ENCODE peak calls at places on chromosomes 6 and 20, in five cellular contexts. C is A549, L is endothelial cell, N is H1, S is mammary epithelial cell. Q is an unnamed sample.

GRCh38 chr20:58700121-58700780 is 7.7 kb downstream of the NPEPL1 start:
- DNase-seq in C (no peak), L (no peak), N (no peak), S (no peak), Q (no peak)

GRCh38 chr20:3727333-3728035 is 5.0 kb upstream of the HSPA12B start:
- DNase-seq in C (no peak), L (no peak), N (no peak), S (peak; percentile 37), Q (peak; percentile 26)

GRCh38 chr6:45076217-45076616 is 251.9 kb upstream of the RUNX2 start:
- DNase-seq in C (no peak), L (no peak), N (no peak), S (no peak), Q (no peak)

GRCh38 chr20:40738976-40739375 is 49.9 kb upstream of the MAFB start:
- DNase-seq in C (no peak), L (no peak), N (no peak), S (no peak), Q (no peak)

GRCh38 chr20:25310921-25311728 is 63.2 kb downstream of the PYGB start:
- DNase-seq in C (no peak), L (no peak), N (no peak), S (no peak), Q (no peak)

GRCh38 chr6:70219943-70220613 is 82.8 kb downstream of the COL9A1 start:
- DNase-seq in C (no peak), L (no peak), N (no peak), S (no peak), Q (no peak)

GRCh38 chr6:166307981-166308768 is at the start of gene PRR18:
- DNase-seq in C (no peak), L (peak; percentile 48), N (no peak), S (no peak), Q (no peak)

GRCh38 chr6:95587989-95588388 is 10.7 kb downstream of the MANEA start:
- DNase-seq in C (no peak), L (no peak), N (no peak), S (no peak), Q (no peak)

GRCh38 chr6:140915001-140915950 is 1217.4 kb upstream of the GJE1 start:
- DNase-seq in C (no peak), L (no peak), N (no peak), S (no peak), Q (no peak)

GRCh38 chr6:105992315-105992961 is 93.7 kb upstream of the PRDM1 start:
- DNase-seq in C (peak; percentile 74), L (peak; percentile 82), N (no peak), S (peak; percentile 67), Q (peak; percentile 79)

GRCh38 chr6:31963921-31964320 is 4.9 kb downstream of the SKIC2 start:
- DNase-seq in C (no peak), L (no peak), N (no peak), S (no peak), Q (no peak)

DNA sequence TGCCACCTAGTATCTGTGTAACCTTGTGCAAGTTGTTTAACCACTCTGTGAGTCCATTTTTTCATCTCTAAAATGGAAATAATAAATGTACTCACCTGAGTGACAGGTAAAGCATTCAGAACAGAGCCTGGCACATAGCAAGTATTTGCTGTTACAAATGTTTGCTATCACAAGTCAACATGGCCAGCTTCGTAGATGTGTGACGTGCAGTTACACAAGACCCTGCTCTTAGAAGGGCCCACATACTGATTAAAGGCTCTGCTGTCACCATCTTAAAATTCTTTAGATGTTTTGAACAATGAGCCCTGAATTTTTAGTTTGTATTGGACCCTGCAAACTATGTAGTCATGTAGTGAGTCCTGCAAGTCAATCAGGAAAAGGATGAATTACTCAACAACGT is 40.4 kb upstream of the KIAA1586 start:
- DNase-seq in C (no peak), L (no peak), N (no peak), S (no peak), Q (no peak)
- TF ChIP-seq CTCF in C (no peak), L (no peak), N (no peak), S (no peak), Q (no peak)

DNA sequence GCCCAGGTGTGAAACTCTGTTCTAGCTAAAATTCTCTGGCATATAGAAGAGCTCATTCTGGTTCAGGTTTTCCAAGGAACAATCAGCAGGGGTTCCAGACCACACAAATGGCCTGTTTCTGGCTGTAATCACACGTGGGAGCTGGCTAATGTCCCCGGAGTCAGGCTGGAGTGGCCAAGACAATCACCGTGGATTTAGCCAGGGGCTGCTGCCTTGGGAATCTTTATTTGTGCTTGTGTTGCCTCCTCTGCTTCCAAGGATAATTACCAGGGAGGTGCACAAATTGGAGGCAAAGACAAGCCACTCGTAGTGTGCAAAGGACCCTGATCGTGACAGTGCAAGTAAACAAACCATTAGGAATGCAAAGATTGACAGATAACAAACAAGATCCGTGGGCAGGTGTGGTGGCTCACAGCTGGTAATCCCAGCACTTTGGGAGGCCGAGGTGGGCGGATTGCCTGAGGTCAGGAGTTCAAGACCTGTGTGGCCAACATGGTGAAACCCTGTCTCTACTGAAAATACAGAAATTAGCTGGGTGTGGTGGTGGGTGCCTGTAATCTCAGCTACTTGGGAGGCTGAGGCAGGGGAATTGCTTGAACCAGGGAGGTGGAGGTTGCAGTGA is 77.3 kb downstream of the KCNB1 start:
- DNase-seq in C (no peak), L (no peak), N (no peak), S (no peak), Q (no peak)
- TF ChIP-seq CTCF in C (no peak), L (no peak), N (no peak), S (no peak), Q (no peak)

GRCh38 chr6:3856576-3856975 is 7.4 kb downstream of the FAM50B start:
- DNase-seq in C (no peak), L (no peak), N (no peak), S (no peak), Q (no peak)
- TF ChIP-seq CTCF in C (no peak), L (no peak), N (no peak), S (no peak), Q (no peak)

GRCh38 chr6:108518714-108519576 is 41.8 kb upstream of the FOXO3 start:
- DNase-seq in C (peak; percentile 42), L (peak; percentile 18), N (no peak), S (peak; percentile 32), Q (peak; percentile 48)
- TF ChIP-seq CTCF in C (peak; percentile 46), L (peak; percentile 68), N (peak; percentile 70), S (peak; percentile 55), Q (peak; percentile 20)

DNA sequence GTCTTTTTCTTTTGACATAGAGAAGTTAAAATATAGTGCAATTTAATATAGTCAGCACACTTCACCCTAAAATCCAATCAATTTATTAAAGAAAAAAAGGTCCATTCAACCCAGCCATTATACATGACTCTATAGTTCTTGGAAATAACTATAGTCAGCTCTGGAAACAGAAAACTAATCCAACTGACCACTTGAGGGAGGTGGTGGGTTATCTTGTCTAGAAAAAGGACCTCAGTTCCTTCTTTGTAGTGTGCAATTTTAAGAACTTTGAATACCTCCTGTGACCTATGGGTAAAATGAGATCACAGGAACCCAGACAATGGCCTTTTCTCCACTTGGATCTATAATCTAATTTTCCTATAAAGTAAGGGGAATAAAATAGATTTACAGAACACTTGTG is 163.6 kb upstream of the CENPW start:
- DNase-seq in C (peak; percentile 34), L (no peak), N (no peak), S (peak; percentile 44), Q (peak; percentile 48)
- TF ChIP-seq CTCF in C (peak; percentile 44), L (no peak), N (peak; percentile 34), S (peak; percentile 41), Q (peak; percentile 48)

GRCh38 chr20:53943522-53944291 is 126.7 kb downstream of the BCAS1 start:
- DNase-seq in C (no peak), L (no peak), N (no peak), S (no peak), Q (peak; percentile 37)
- TF ChIP-seq CTCF in C (peak; percentile 83), L (peak; percentile 90), N (peak; percentile 27), S (peak; percentile 53), Q (peak; percentile 47)

GRCh38 chr6:5108536-5108935 is 23.4 kb downstream of the PPP1R3G start:
- DNase-seq in C (no peak), L (no peak), N (no peak), S (no peak), Q (no peak)
- TF ChIP-seq CTCF in C (no peak), L (no peak), N (no peak), S (no peak), Q (no peak)